ENCODE peak calls at places on chromosomes 12 and 14, in five cellular contexts. U is A549, X is GM12892, L is H1, N is IMR-90. S is an unnamed sample.

GRCh38 chr14:63737582-63738006 is 9.7 kb upstream of the SGPP1 start:
- DNase-seq in U (no peak), X (no peak), L (no peak), N (no peak), S (no peak)

GRCh38 chr14:64732066-64732465 is 27.8 kb downstream of the PLEKHG3 start:
- DNase-seq in U (no peak), X (no peak), L (no peak), N (no peak), S (no peak)

GRCh38 chr14:88322505-88323085 is 474 bp downstream of the KCNK10 start:
- DNase-seq in U (no peak), X (no peak), L (no peak), N (no peak), S (no peak)

GRCh38 chr14:61188936-61189808 is 92.0 kb downstream of the TMEM30B start:
- DNase-seq in U (peak), X (peak), L (no peak), N (peak), S (peak)

GRCh38 chr14:71728386-71728785 is 203.8 kb upstream of the RGS6 start:
- DNase-seq in U (no peak), X (no peak), L (no peak), N (peak), S (no peak)

GRCh38 chr14:81234268-81234667 is 13.5 kb upstream of the GTF2A1 start:
- DNase-seq in U (no peak), X (no peak), L (no peak), N (no peak), S (no peak)

GRCh38 chr12:82996168-82996812 is 309.6 kb downstream of the TMTC2 start:
- DNase-seq in U (no peak), X (no peak), L (no peak), N (no peak), S (no peak)

GRCh38 chr12:89571481-89572190 is 45.8 kb upstream of the POC1B start:
- DNase-seq in U (no peak), X (no peak), L (no peak), N (peak), S (no peak)

GRCh38 chr12:25422241-25422640 is 130.8 kb downstream of the LMNTD1 start:
- DNase-seq in U (no peak), X (no peak), L (no peak), N (no peak), S (no peak)

GRCh38 chr12:101819467-101819866 is 11.3 kb downstream of the GNPTAB start:
- DNase-seq in U (no peak), X (no peak), L (no peak), N (peak), S (no peak)

GRCh38 chr12:129258781-129259318 is 405.6 kb downstream of the GLT1D1 start:
- DNase-seq in U (no peak), X (no peak), L (no peak), N (no peak), S (no peak)

GRCh38 chr12:25058012-25058411 is 109.1 kb upstream of the BCAT1 start:
- DNase-seq in U (no peak), X (no peak), L (no peak), N (no peak), S (no peak)

GRCh38 chr14:51554339-51554920 is 97.3 kb upstream of the FRMD6 start:
- DNase-seq in U (no peak), X (no peak), L (no peak), N (peak), S (no peak)

GRCh38 chr14:68785817-68786490 is 6.9 kb downstream of the ZFP36L1 start:
- DNase-seq in U (peak), X (no peak), L (no peak), N (no peak), S (peak)

GRCh38 chr12:103114296-103115055 is 157.0 kb downstream of the ASCL1 start:
- DNase-seq in U (no peak), X (no peak), L (no peak), N (no peak), S (peak)

GRCh38 chr12:22525426-22525825 is 18.9 kb downstream of the C2CD5 start:
- DNase-seq in U (no peak), X (no peak), L (no peak), N (peak), S (no peak)

GRCh38 chr12:78802593-78802992 is 62.0 kb upstream of the SYT1 start:
- DNase-seq in U (peak), X (no peak), L (no peak), N (peak), S (no peak)

GRCh38 chr12:42090899-42091298 is 53.8 kb downstream of the GXYLT1 start:
- DNase-seq in U (no peak), X (no peak), L (no peak), N (peak), S (no peak)

GRCh38 chr12:52949413-52950331 is 754 bp downstream of the KRT18 start:
- DNase-seq in U (peak), X (no peak), L (no peak), N (peak), S (peak)

GRCh38 chr14:59055439-59056045 is 132.9 kb upstream of the DAAM1 start:
- DNase-seq in U (peak), X (no peak), L (no peak), N (peak), S (peak)

GRCh38 chr12:117350140-117350539 is 11.3 kb downstream of the NOS1 start:
- DNase-seq in U (no peak), X (no peak), L (no peak), N (no peak), S (no peak)

GRCh38 chr12:27823038-27823437 is 43.0 kb upstream of the MANSC4 start:
- DNase-seq in U (no peak), X (no peak), L (no peak), N (no peak), S (no peak)

GRCh38 chr12:34190054-34190453 is 167.8 kb downstream of the ALG10 start:
- DNase-seq in U (no peak), X (no peak), L (no peak), N (no peak), S (no peak)

GRCh38 chr12:43805149-43805856 is 814 bp downstream of the TWF1 start:
- DNase-seq in U (peak), X (no peak), L (no peak), N (no peak), S (no peak)

GRCh38 chr12:2785017-2785416 is 9.8 kb upstream of the FKBP4 start:
- DNase-seq in U (no peak), X (no peak), L (no peak), N (no peak), S (no peak)

GRCh38 chr12:31835276-31835882 is 106.6 kb upstream of the AMN1 start:
- DNase-seq in U (peak), X (no peak), L (no peak), N (no peak), S (no peak)

GRCh38 chr12:93060666-93061413 is 131.7 kb upstream of the EEA1 start:
- DNase-seq in U (no peak), X (no peak), L (no peak), N (peak), S (peak)

GRCh38 chr12:11653215-11653753 is 3.8 kb downstream of the ETV6 start:
- DNase-seq in U (no peak), X (no peak), L (no peak), N (peak), S (no peak)

GRCh38 chr14:101707285-101707842 is 54.1 kb upstream of the PPP2R5C start:
- DNase-seq in U (peak), X (no peak), L (no peak), N (peak), S (peak)

GRCh38 chr14:74595006-74595735 is 16.9 kb downstream of the LTBP2 start:
- DNase-seq in U (no peak), X (no peak), L (no peak), N (peak), S (no peak)

GRCh38 chr12:15227004-15227679 is 5.9 kb upstream of the RERG start:
- DNase-seq in U (peak), X (no peak), L (no peak), N (peak), S (peak)

GRCh38 chr12:67792185-67792584 is 143.6 kb downstream of the DYRK2 start:
- DNase-seq in U (no peak), X (no peak), L (no peak), N (no peak), S (no peak)

GRCh38 chr14:97602438-97603117 is 805.4 kb downstream of the VRK1 start:
- DNase-seq in U (no peak), X (no peak), L (no peak), N (no peak), S (no peak)

GRCh38 chr12:76637807-76638206 is 78.2 kb upstream of the OSBPL8 start:
- DNase-seq in U (no peak), X (no peak), L (no peak), N (peak), S (no peak)

GRCh38 chr14:71142375-71143038 is 235.2 kb downstream of the PCNX1 start:
- DNase-seq in U (no peak), X (no peak), L (no peak), N (peak), S (no peak)

GRCh38 chr14:79279645-79280399 is 931.5 kb downstream of the DIO2 start:
- DNase-seq in U (no peak), X (no peak), L (no peak), N (peak), S (no peak)

GRCh38 chr14:79281244-79282199 is 929.8 kb downstream of the DIO2 start:
- DNase-seq in U (no peak), X (no peak), L (no peak), N (no peak), S (no peak)

GRCh38 chr14:79278286-79278797 is 933.0 kb downstream of the DIO2 start:
- DNase-seq in U (no peak), X (no peak), L (no peak), N (no peak), S (no peak)

GRCh38 chr14:79280400-79280670 is 931.0 kb downstream of the DIO2 start:
- DNase-seq in U (no peak), X (no peak), L (no peak), N (no peak), S (no peak)

DNA sequence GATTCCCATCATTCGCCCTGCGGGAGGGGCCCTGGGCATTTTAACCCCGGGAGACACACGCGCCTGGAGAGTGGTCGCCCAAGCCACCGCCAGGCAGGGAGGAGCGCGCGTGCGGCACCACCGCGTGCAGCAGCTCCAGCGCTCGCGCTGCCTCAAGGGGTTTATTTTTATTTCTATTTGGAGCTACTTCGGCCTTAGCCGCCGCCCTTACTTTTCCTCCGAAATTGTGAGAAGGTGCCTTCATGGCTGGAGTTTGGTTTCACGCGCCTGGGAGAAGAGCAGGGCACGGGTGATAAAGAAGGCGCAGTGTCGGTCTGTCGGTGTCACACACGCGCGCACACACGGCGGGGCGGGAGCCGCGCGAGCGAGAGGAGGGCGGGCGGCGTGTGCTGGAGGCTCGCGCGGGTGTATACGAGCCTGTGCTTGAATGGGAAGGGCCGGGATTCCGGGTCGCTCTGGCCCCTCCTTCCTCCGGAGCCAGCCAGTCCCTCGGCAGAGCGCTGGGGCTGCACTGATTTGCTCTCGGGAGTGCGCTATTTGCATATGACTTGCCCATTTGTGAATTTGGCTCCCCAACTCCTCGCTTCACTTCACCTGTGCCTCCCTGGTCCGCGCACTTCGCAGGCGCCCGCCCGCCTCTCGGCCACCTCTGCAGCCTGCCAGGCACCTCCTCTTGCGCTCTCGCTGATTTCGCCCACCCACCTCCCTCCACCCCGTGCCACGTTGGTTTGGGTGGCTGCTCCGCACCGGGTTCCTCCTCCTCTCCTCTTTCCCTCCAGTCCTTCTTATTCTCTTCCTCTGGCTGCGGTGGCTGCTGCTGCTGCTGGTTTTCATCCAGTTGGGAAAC is 932.3 kb downstream of the DIO2 start:
- DNase-seq in U (peak), X (no peak), L (peak), N (peak), S (peak)
- TF ChIP-seq POLR2A in U (no peak), X (no peak), L (no peak), N (no peak), S (no peak)

DNA sequence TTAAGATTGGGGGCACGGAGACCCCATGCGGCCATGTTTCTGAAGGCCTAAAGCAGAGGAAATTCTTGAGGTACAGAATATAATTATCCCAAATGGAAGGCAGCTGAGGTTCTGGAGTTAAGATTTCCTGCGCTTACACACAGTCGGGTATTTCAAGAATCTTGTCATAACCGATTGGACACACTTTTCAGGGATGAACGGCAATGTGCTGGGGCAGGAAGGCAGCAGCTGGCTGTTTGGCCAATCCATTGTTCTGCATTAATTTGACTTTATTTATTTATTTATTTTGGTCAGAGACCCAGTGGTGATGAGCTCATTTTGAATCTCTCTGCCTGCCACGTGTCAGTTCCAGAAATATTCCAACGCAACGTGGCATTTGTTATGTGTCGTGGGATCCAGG is 180.8 kb downstream of the KTN1 start:
- DNase-seq in U (no peak), X (no peak), L (no peak), N (no peak), S (no peak)
- TF ChIP-seq POLR2A in U (no peak), X (no peak), L (no peak), N (no peak), S (no peak)

DNA sequence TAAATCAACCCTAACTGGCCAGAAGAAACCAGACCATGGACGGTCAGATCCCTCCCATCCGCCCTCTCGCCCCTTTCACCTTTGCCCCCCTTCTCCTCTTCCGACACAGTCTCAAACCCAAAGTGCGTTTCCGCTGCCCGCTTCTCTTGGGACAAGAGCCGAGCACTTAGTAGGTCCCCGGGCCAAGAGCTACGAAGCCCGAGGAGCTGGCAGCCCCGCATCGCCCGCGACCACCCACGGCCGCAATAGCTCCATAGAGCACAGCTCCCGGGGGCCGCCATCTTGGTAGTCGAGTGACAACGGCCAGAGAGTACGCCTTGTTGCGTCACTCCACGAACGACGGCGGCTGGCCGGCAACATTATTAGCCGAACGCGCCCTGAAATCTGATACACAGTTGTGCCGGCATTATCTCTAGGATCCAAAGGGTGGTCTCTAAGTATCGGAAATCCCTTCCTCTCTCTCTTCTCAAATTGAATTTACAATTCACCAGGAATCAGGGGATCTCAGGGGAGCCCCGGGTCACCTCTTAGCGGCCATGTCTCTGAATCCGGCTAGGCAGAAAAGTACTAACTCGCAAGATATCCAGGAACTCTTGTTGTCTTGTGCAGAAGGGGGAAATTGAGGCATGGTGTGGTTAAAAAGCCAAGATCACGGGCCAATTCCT is at the start of gene COQ5:
- DNase-seq in U (peak), X (peak), L (peak), N (peak), S (peak)
- TF ChIP-seq POLR2A in U (peak), X (peak), L (peak), N (peak), S (peak)

GRCh38 chr14:105532735-105533141 is 6.4 kb downstream of the TMEM121 start:
- DNase-seq in U (peak), X (peak), L (no peak), N (no peak), S (no peak)
- TF ChIP-seq POLR2A in U (no peak), X (no peak), L (no peak), N (no peak), S (no peak)

GRCh38 chr12:45728625-45729232 is 777 bp upstream of the ARID2 start:
- DNase-seq in U (peak), X (peak), L (peak), N (peak), S (peak)
- TF ChIP-seq POLR2A in U (peak), X (peak), L (peak), N (peak), S (peak)

DNA sequence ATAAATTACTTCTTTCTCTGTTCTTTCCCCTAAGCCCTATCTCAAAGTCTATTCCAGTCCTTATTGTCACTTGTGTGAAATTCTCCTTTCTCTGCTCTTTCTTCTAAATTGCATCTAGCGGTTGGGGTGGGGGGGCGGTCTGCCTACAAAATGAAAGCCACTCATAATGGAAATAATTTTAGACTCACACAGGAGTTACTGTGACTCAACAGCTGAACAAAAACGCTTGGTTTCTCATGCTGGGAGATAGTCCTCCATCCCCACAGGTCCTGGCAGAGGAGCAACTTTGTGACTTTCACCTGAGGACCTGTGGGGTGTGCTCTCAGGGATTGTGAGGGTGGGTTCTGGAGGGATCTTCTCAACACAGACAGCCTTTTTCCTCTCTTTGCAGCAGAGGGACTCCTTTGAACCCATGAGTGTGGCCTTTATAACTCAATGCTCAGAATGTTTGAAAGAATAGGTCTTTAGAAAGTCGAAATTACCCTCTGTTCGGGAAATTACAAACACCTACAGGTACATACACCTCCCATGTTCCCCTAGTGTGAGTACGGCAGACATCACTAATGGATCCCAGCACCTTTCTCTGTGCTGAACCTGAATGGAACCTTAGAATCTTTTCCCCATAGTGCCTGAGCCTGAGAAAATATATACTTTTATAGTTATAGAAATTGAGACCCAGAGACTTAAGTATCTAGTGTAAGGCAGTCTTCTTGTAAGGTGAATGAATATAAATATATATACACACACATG is 109.7 kb downstream of the CHST11 start:
- DNase-seq in U (no peak), X (no peak), L (no peak), N (no peak), S (no peak)
- TF ChIP-seq POLR2A in U (no peak), X (no peak), L (no peak), N (no peak), S (no peak)

DNA sequence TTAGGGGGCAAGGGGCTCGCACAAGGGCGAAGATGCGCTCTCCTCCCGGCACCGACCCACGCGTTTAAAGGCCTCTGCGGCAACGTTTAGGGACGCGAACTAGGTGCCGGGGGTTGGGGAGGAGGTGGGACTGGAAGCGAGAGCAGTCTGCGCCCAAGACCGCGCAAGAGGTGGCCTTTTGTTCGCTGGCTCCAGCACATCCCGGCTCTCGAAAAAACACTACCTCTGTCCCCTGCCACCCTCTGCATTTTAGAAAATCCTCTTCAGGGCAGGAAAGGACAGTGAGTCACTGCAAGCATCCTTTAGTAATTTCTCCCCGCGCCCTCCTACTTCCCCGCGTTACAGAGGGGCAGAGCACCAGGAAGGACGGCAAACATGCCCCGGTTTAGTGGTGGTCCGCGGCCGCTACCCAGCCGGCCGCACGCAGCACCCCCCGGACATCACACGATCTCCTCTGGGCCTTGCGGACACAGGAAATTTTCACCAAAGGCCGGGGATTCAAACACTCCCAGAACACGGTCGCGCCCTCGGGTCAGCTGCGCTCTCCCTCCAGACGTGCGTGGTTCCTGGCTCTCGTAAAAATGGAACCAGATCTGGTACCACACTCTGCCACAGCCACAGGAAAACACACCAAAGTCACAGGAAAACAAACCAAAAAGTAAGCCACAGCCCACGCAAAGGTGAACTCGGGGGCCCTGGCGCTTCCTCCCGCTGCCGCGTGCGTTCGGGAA is 1.1 kb downstream of the SLC38A1 start:
- DNase-seq in U (no peak), X (peak), L (no peak), N (peak), S (no peak)
- TF ChIP-seq POLR2A in U (no peak), X (no peak), L (peak), N (peak), S (no peak)